ENCODE peak calls at places on chromosomes 16 and 17, in eight cellular contexts. One of them, this sample, is unnamed. For H3K27me3, the result is how much of the 10 kb centered on the place peaks cover.

GRCh38 chr16:58506241-58507194 is 6.6 kb downstream of the NDRG4 start:
- DNase-seq in cardiac muscle cell: no peak
- DNase-seq in pancreas: no peak
- DNase-seq in IMR-90: no peak
- DNase-seq in adrenal gland: no peak
- DNase-seq in effector memory CD4-positive, alpha-beta T cell: no peak
- DNase-seq in spleen: peak
- DNase-seq in CD8-positive, alpha-beta T cell: no peak
- DNase-seq in this sample: peak

GRCh38 chr16:17839272-17839671 is 368.5 kb upstream of the XYLT1 start:
- DNase-seq in CD8-positive, alpha-beta T cell: no peak
- DNase-seq in spleen: no peak
- DNase-seq in cardiac muscle cell: no peak
- DNase-seq in adrenal gland: no peak
- DNase-seq in effector memory CD4-positive, alpha-beta T cell: no peak
- DNase-seq in pancreas: no peak
- DNase-seq in IMR-90: no peak
- DNase-seq in this sample: no peak

GRCh38 chr17:31605761-31606160 is 214.3 kb downstream of the RAB11FIP4 start:
- DNase-seq in cardiac muscle cell: no peak
- DNase-seq in CD8-positive, alpha-beta T cell: no peak
- DNase-seq in spleen: no peak
- DNase-seq in adrenal gland: no peak
- DNase-seq in IMR-90: no peak
- DNase-seq in pancreas: no peak
- DNase-seq in effector memory CD4-positive, alpha-beta T cell: no peak
- DNase-seq in this sample: no peak

GRCh38 chr16:2715519-2715918 is 4.5 kb downstream of the PRSS27 start:
- DNase-seq in spleen: peak
- DNase-seq in adrenal gland: peak
- DNase-seq in effector memory CD4-positive, alpha-beta T cell: peak
- DNase-seq in IMR-90: peak
- DNase-seq in pancreas: peak
- DNase-seq in CD8-positive, alpha-beta T cell: peak
- DNase-seq in cardiac muscle cell: peak
- DNase-seq in this sample: peak

GRCh38 chr17:44043326-44043725 is 23.1 kb downstream of the LSM12 start:
- DNase-seq in effector memory CD4-positive, alpha-beta T cell: no peak
- DNase-seq in spleen: no peak
- DNase-seq in cardiac muscle cell: no peak
- DNase-seq in pancreas: no peak
- DNase-seq in IMR-90: peak
- DNase-seq in adrenal gland: no peak
- DNase-seq in CD8-positive, alpha-beta T cell: no peak
- DNase-seq in this sample: peak

GRCh38 chr17:74271281-74271680 is 2.8 kb upstream of the DNAI2 start:
- DNase-seq in cardiac muscle cell: no peak
- DNase-seq in CD8-positive, alpha-beta T cell: no peak
- DNase-seq in adrenal gland: no peak
- DNase-seq in spleen: no peak
- DNase-seq in IMR-90: no peak
- DNase-seq in effector memory CD4-positive, alpha-beta T cell: no peak
- DNase-seq in pancreas: no peak
- DNase-seq in this sample: no peak

GRCh38 chr17:63458478-63458877 is 12.4 kb upstream of the CYB561 start:
- DNase-seq in CD8-positive, alpha-beta T cell: no peak
- DNase-seq in spleen: no peak
- DNase-seq in pancreas: no peak
- DNase-seq in cardiac muscle cell: no peak
- DNase-seq in IMR-90: no peak
- DNase-seq in adrenal gland: no peak
- DNase-seq in effector memory CD4-positive, alpha-beta T cell: no peak
- DNase-seq in this sample: no peak

GRCh38 chr16:75251280-75252048 is at the start of gene BCAR1:
- DNase-seq in IMR-90: peak
- DNase-seq in CD8-positive, alpha-beta T cell: no peak
- DNase-seq in effector memory CD4-positive, alpha-beta T cell: no peak
- DNase-seq in adrenal gland: peak
- DNase-seq in cardiac muscle cell: peak
- DNase-seq in spleen: peak
- DNase-seq in pancreas: peak
- DNase-seq in this sample: peak

GRCh38 chr16:66430214-66430613 is 3.1 kb downstream of the BEAN1 start:
- DNase-seq in effector memory CD4-positive, alpha-beta T cell: no peak
- DNase-seq in adrenal gland: no peak
- DNase-seq in IMR-90: no peak
- DNase-seq in pancreas: no peak
- DNase-seq in CD8-positive, alpha-beta T cell: no peak
- DNase-seq in cardiac muscle cell: no peak
- DNase-seq in spleen: no peak
- DNase-seq in this sample: no peak

GRCh38 chr16:66427451-66427860 is 361 bp downstream of the BEAN1 start:
- DNase-seq in pancreas: no peak
- DNase-seq in cardiac muscle cell: peak
- DNase-seq in effector memory CD4-positive, alpha-beta T cell: no peak
- DNase-seq in adrenal gland: no peak
- DNase-seq in spleen: no peak
- DNase-seq in IMR-90: no peak
- DNase-seq in CD8-positive, alpha-beta T cell: no peak
- DNase-seq in this sample: no peak

GRCh38 chr16:66428682-66429251 is 1.7 kb downstream of the BEAN1 start:
- DNase-seq in CD8-positive, alpha-beta T cell: no peak
- DNase-seq in IMR-90: no peak
- DNase-seq in spleen: no peak
- DNase-seq in cardiac muscle cell: no peak
- DNase-seq in pancreas: no peak
- DNase-seq in adrenal gland: no peak
- DNase-seq in effector memory CD4-positive, alpha-beta T cell: no peak
- DNase-seq in this sample: no peak

GRCh38 chr16:66427871-66428681 is 981 bp downstream of the BEAN1 start:
- DNase-seq in adrenal gland: no peak
- DNase-seq in effector memory CD4-positive, alpha-beta T cell: no peak
- DNase-seq in pancreas: no peak
- DNase-seq in CD8-positive, alpha-beta T cell: no peak
- DNase-seq in cardiac muscle cell: peak
- DNase-seq in IMR-90: no peak
- DNase-seq in spleen: no peak
- DNase-seq in this sample: peak

DNA sequence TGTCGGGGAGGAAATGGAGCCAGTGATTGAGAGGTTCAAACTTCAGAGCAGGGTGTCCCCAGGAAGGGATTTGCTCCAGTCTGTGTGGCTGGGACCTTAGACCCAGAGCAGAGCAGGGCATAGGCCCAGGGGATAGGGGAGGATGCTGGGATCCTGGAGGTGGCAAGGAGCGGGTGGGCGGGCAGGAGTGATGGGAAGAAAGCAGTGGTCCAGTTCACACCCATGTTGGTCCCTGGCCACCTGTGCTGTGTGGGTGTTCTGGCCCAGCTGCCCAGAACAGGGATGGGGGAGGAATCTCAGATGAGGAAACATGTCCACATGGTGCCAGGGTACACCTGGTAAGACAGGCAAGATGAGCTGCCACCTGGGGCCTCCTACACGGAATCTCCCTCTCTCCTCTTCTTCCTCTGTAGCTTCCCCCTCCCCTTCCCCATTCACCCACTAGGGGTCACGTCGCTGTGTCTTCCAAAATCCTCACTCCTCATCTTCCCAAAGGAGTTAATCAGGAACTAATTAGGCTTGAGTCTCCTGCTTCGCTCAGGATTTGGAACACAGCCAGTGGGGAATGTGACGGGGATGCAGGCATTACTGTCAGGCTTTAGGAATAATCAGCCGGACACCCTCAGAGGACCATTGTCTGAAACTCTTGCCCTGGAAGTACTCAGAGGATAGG is 2.3 kb downstream of the BEAN1 start:
- DNase-seq in spleen: no peak
- DNase-seq in effector memory CD4-positive, alpha-beta T cell: no peak
- DNase-seq in cardiac muscle cell: no peak
- DNase-seq in CD8-positive, alpha-beta T cell: no peak
- DNase-seq in pancreas: no peak
- DNase-seq in adrenal gland: no peak
- DNase-seq in IMR-90: no peak
- DNase-seq in this sample: no peak
- H3K27me3 ChIP-seq in spleen: half or more
- H3K27me3 ChIP-seq in effector memory CD4-positive, alpha-beta T cell: under half
- H3K27me3 ChIP-seq in cardiac muscle cell: half or more
- H3K27me3 ChIP-seq in CD8-positive, alpha-beta T cell: under half
- H3K27me3 ChIP-seq in pancreas: under half
- H3K27me3 ChIP-seq in adrenal gland: under half
- H3K27me3 ChIP-seq in IMR-90: half or more
- H3K27me3 ChIP-seq in this sample: under half

GRCh38 chr17:59751955-59752413 is 44.5 kb downstream of the VMP1 start:
- DNase-seq in spleen: no peak
- DNase-seq in pancreas: no peak
- DNase-seq in cardiac muscle cell: no peak
- DNase-seq in adrenal gland: no peak
- DNase-seq in IMR-90: no peak
- DNase-seq in effector memory CD4-positive, alpha-beta T cell: no peak
- DNase-seq in CD8-positive, alpha-beta T cell: no peak
- DNase-seq in this sample: no peak
- H3K27ac ChIP-seq in spleen: peak
- H3K27ac ChIP-seq in pancreas: no peak
- H3K27ac ChIP-seq in cardiac muscle cell: no peak
- H3K27ac ChIP-seq in adrenal gland: no peak
- H3K27ac ChIP-seq in IMR-90: peak
- H3K27ac ChIP-seq in effector memory CD4-positive, alpha-beta T cell: no peak
- H3K27ac ChIP-seq in CD8-positive, alpha-beta T cell: no peak
- H3K27ac ChIP-seq in this sample: no peak

GRCh38 chr17:49224198-49224996 is 6.2 kb downstream of the PHOSPHO1 start:
- DNase-seq in effector memory CD4-positive, alpha-beta T cell: peak
- DNase-seq in adrenal gland: no peak
- DNase-seq in spleen: peak
- DNase-seq in pancreas: peak
- DNase-seq in cardiac muscle cell: peak
- DNase-seq in IMR-90: no peak
- DNase-seq in CD8-positive, alpha-beta T cell: peak
- DNase-seq in this sample: no peak
- H3K27me3 ChIP-seq in effector memory CD4-positive, alpha-beta T cell: under half
- H3K27me3 ChIP-seq in adrenal gland: under half
- H3K27me3 ChIP-seq in spleen: under half
- H3K27me3 ChIP-seq in pancreas: under half
- H3K27me3 ChIP-seq in cardiac muscle cell: half or more
- H3K27me3 ChIP-seq in IMR-90: under half
- H3K27me3 ChIP-seq in CD8-positive, alpha-beta T cell: under half
- H3K27me3 ChIP-seq in this sample: under half

DNA sequence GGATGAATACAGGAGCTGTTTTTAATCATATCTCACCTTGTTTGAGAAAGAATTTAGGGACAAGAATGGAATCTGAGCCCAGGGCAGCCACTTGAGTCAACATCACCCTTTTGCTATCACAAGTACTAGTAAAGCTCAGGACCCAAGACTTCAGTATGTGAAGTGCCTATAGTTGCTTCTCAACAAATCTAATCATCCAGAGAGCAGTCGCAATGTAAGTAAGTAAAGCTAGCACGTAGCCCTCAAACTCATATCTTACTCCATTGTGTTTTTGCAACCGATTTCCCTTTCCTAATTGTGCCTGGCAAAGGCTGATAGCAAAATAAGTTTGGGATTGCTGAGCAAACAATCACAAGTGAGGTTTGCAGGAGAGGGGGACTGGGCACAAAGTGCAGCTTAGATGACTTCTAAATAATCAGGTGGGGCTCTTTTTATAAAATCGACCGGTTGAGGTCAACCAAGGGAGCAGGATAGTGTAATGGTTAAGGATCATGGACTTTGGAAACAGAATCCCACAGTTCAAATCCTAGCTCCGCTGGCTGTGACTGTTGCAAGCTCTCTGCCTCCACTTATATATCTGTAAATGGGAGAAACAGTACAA is 13.0 kb downstream of the TOB1 start:
- DNase-seq in pancreas: no peak
- DNase-seq in cardiac muscle cell: peak
- DNase-seq in spleen: no peak
- DNase-seq in CD8-positive, alpha-beta T cell: no peak
- DNase-seq in IMR-90: no peak
- DNase-seq in adrenal gland: no peak
- DNase-seq in effector memory CD4-positive, alpha-beta T cell: no peak
- DNase-seq in this sample: no peak
- H3K27ac ChIP-seq in pancreas: no peak
- H3K27ac ChIP-seq in cardiac muscle cell: peak
- H3K27ac ChIP-seq in spleen: no peak
- H3K27ac ChIP-seq in CD8-positive, alpha-beta T cell: no peak
- H3K27ac ChIP-seq in IMR-90: no peak
- H3K27ac ChIP-seq in adrenal gland: no peak
- H3K27ac ChIP-seq in effector memory CD4-positive, alpha-beta T cell: no peak
- H3K27ac ChIP-seq in this sample: no peak

DNA sequence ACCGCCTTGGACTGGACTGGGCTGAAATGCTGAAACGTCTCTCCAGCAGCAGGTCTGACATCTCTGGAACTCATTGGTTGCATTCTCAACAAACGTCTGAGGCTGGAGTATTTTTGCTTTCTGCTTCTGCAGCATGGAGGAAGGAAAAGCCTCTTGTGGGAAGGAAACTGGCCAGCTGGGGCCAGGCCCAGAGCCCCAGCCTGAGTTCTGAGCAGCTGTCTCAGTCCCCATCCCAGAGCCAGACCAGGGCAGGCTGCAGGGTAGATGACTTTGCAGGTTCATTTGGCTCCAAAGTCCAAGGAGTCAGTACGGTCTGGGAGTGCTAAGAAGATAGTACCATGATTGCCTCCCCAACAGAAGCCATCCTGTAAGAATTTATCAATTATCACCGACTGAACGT is 18.2 kb downstream of the TEKT3 start:
- DNase-seq in adrenal gland: no peak
- DNase-seq in CD8-positive, alpha-beta T cell: no peak
- DNase-seq in IMR-90: no peak
- DNase-seq in pancreas: no peak
- DNase-seq in cardiac muscle cell: no peak
- DNase-seq in effector memory CD4-positive, alpha-beta T cell: no peak
- DNase-seq in spleen: no peak
- DNase-seq in this sample: no peak
- H3K27me3 ChIP-seq in adrenal gland: under half
- H3K27me3 ChIP-seq in CD8-positive, alpha-beta T cell: under half
- H3K27me3 ChIP-seq in IMR-90: under half
- H3K27me3 ChIP-seq in pancreas: under half
- H3K27me3 ChIP-seq in cardiac muscle cell: under half
- H3K27me3 ChIP-seq in effector memory CD4-positive, alpha-beta T cell: under half
- H3K27me3 ChIP-seq in spleen: under half
- H3K27me3 ChIP-seq in this sample: under half

GRCh38 chr17:49727353-49727752 is 19.6 kb upstream of the SLC35B1 start:
- DNase-seq in cardiac muscle cell: no peak
- DNase-seq in adrenal gland: no peak
- DNase-seq in CD8-positive, alpha-beta T cell: no peak
- DNase-seq in effector memory CD4-positive, alpha-beta T cell: no peak
- DNase-seq in pancreas: no peak
- DNase-seq in spleen: no peak
- DNase-seq in IMR-90: no peak
- DNase-seq in this sample: no peak
- H3K27ac ChIP-seq in cardiac muscle cell: no peak
- H3K27ac ChIP-seq in adrenal gland: no peak
- H3K27ac ChIP-seq in CD8-positive, alpha-beta T cell: no peak
- H3K27ac ChIP-seq in effector memory CD4-positive, alpha-beta T cell: no peak
- H3K27ac ChIP-seq in pancreas: no peak
- H3K27ac ChIP-seq in spleen: no peak
- H3K27ac ChIP-seq in IMR-90: no peak
- H3K27ac ChIP-seq in this sample: no peak

DNA sequence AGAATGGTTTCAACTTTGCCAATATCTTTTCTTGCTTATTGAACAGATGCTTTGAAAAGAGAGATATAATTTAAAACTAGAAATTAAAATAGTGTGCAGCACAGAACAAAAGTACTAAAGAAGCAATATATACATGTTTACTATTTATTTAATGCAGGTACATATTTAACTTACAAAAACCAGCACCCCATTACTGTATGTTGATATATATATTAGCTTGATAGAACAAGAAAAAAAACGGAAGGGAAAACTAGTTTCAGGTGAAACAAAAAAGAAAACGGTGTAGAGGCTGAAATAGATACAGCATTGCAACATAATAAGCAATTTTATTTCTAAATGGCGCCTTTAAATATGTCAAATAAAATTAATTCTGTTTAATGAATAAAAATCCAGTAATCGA is 4.0 kb downstream of the HNF1B start:
- DNase-seq in effector memory CD4-positive, alpha-beta T cell: no peak
- DNase-seq in spleen: no peak
- DNase-seq in CD8-positive, alpha-beta T cell: no peak
- DNase-seq in IMR-90: no peak
- DNase-seq in adrenal gland: no peak
- DNase-seq in cardiac muscle cell: no peak
- DNase-seq in pancreas: no peak
- DNase-seq in this sample: no peak
- H3K27me3 ChIP-seq in effector memory CD4-positive, alpha-beta T cell: half or more
- H3K27me3 ChIP-seq in spleen: half or more
- H3K27me3 ChIP-seq in CD8-positive, alpha-beta T cell: under half
- H3K27me3 ChIP-seq in IMR-90: half or more
- H3K27me3 ChIP-seq in adrenal gland: half or more
- H3K27me3 ChIP-seq in cardiac muscle cell: half or more
- H3K27me3 ChIP-seq in pancreas: under half
- H3K27me3 ChIP-seq in this sample: under half